ENCODE peak calls at places on chromosomes 4 and X, in five cellular contexts. T is mammary epithelial cell, I is heart left ventricle, L is choroid plexus epithelial cell, A is heart right ventricle. W is an unnamed sample.

GRCh38 chr4:54277691-54278090 is 48.6 kb downstream of the PDGFRA start:
- DNase-seq in T (peak; percentile 81), I (no peak), L (peak; percentile 84), A (no peak), W (no peak)

GRCh38 chrX:2500091-2500680 is 590 bp downstream of the DHRSX start:
- DNase-seq in T (peak; percentile 52), I (peak; percentile 77), L (peak; percentile 58), A (peak; percentile 43), W (peak; percentile 79)

GRCh38 chrX:23953908-23954269 is 46.1 kb downstream of the CXorf58 start:
- DNase-seq in T (no peak), I (no peak), L (no peak), A (no peak), W (no peak)

GRCh38 chr4:930827-931193 is 1.3 kb downstream of the GAK start:
- DNase-seq in T (no peak), I (no peak), L (no peak), A (no peak), W (no peak)

GRCh38 chr4:16857425-16857824 is 41.0 kb downstream of the LDB2 start:
- DNase-seq in T (no peak), I (no peak), L (no peak), A (no peak), W (no peak)

GRCh38 chr4:8594097-8595038 is 1.8 kb downstream of the CPZ start:
- DNase-seq in T (peak; percentile 49), I (peak; percentile 33), L (peak; percentile 91), A (peak; percentile 64), W (peak; percentile 34)

GRCh38 chrX:139691843-139692505 is 16.0 kb downstream of the MCF2 start:
- DNase-seq in T (no peak), I (no peak), L (no peak), A (no peak), W (peak; percentile 18)

GRCh38 chrX:599837-600715 is 30.5 kb upstream of the SHOX start:
- DNase-seq in T (no peak), I (no peak), L (no peak), A (no peak), W (no peak)

GRCh38 chrX:74431807-74432206 is 10.5 kb downstream of the SLC16A2 start:
- DNase-seq in T (no peak), I (no peak), L (peak; percentile 23), A (no peak), W (no peak)

GRCh38 chrX:103376118-103376978 is at the start of gene BEX3:
- DNase-seq in T (no peak), I (peak; percentile 64), L (peak; percentile 60), A (peak; percentile 28), W (peak; percentile 79)

GRCh38 chr4:155768370-155768769 is 9.5 kb downstream of the GUCY1B1 start:
- DNase-seq in T (no peak), I (no peak), L (no peak), A (no peak), W (no peak)

GRCh38 chr4:140995058-140995457 is 138.2 kb downstream of the RNF150 start:
- DNase-seq in T (no peak), I (no peak), L (peak; percentile 50), A (peak; percentile 57), W (peak; percentile 60)

GRCh38 chr4:26557164-26557563 is 26.7 kb upstream of the TBC1D19 start:
- DNase-seq in T (peak; percentile 32), I (no peak), L (peak; percentile 84), A (no peak), W (no peak)

GRCh38 chrX:21490341-21490740 is 116.1 kb downstream of the CNKSR2 start:
- DNase-seq in T (peak; percentile 44), I (no peak), L (no peak), A (no peak), W (no peak)

GRCh38 chr4:10030946-10031662 is 9.8 kb upstream of the SLC2A9 start:
- DNase-seq in T (no peak), I (no peak), L (no peak), A (no peak), W (no peak)

GRCh38 chr4:150782921-150783320 is 201.0 kb downstream of the MAB21L2 start:
- DNase-seq in T (no peak), I (no peak), L (peak; percentile 53), A (no peak), W (no peak)

GRCh38 chr4:2257361-2258001 is 4.4 kb downstream of the MXD4 start:
- DNase-seq in T (no peak), I (no peak), L (no peak), A (peak; percentile 6), W (peak; percentile 51)

GRCh38 chrX:40146471-40147398 is 49.0 kb upstream of the BCOR start:
- DNase-seq in T (no peak), I (no peak), L (peak; percentile 49), A (no peak), W (peak; percentile 30)

GRCh38 chrX:152632445-152633097 is 5.1 kb upstream of the GABRQ start:
- DNase-seq in T (peak; percentile 23), I (no peak), L (peak; percentile 59), A (peak; percentile 13), W (peak; percentile 4)

GRCh38 chrX:16368696-16369095 is 201.4 kb downstream of the MAGEB17 start:
- DNase-seq in T (peak; percentile 24), I (no peak), L (no peak), A (no peak), W (no peak)

GRCh38 chr4:125268065-125268755 is 46.5 kb upstream of the FAT4 start:
- DNase-seq in T (no peak), I (no peak), L (peak; percentile 21), A (no peak), W (no peak)

GRCh38 chr4:10578027-10578426 is 106.5 kb downstream of the CLNK start:
- DNase-seq in T (no peak), I (no peak), L (peak; percentile 5), A (no peak), W (no peak)

GRCh38 chr4:48831532-48832015 is 686 bp downstream of the OCIAD1 start:
- DNase-seq in T (no peak), I (no peak), L (peak; percentile 23), A (no peak), W (no peak)

GRCh38 chr4:85734446-85734845 is 259.5 kb downstream of the ARHGAP24 start:
- DNase-seq in T (peak; percentile 19), I (no peak), L (no peak), A (no peak), W (no peak)

GRCh38 chrX:11016728-11017127 is 94.4 kb upstream of the HCCS start:
- DNase-seq in T (no peak), I (no peak), L (no peak), A (no peak), W (no peak)

GRCh38 chr4:101464596-101464995 is 117.3 kb upstream of the PPP3CA start:
- DNase-seq in T (no peak), I (no peak), L (no peak), A (no peak), W (no peak)

GRCh38 chrX:96183843-96184242 is 500.8 kb upstream of the DIAPH2 start:
- DNase-seq in T (no peak), I (no peak), L (peak; percentile 15), A (no peak), W (no peak)

GRCh38 chrX:96181571-96181970 is 503.1 kb upstream of the DIAPH2 start:
- DNase-seq in T (no peak), I (no peak), L (no peak), A (no peak), W (no peak)

GRCh38 chrX:96182366-96182765 is 502.3 kb upstream of the DIAPH2 start:
- DNase-seq in T (peak; percentile 8), I (no peak), L (peak; percentile 45), A (no peak), W (no peak)
- TF ChIP-seq CTCF in T (peak; percentile 63), I (peak; percentile 39), L (peak; percentile 60), A (peak; percentile 33), W (no peak)

DNA sequence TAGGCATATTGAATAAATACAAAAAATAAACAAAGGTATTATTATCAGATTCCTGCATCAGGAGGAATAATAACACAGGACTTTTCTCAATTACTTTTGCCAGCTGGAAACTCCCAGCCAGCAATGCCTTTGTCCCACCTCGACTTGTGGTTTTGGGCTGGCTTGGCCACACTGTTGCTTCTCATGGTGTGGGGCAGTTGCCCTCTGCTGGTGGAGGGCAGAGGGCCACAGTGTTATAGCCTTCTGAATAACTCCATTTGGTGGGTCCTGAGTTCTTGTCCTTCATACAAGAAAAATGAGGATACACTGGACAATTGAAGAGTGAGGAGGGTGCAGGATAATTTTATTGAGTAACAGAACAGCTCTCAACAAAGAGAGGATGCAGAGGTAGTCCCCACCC is 1206.0 kb upstream of the ADGRL3 start:
- DNase-seq in T (no peak), I (no peak), L (no peak), A (no peak), W (no peak)
- TF ChIP-seq CTCF in T (peak; percentile 18), I (peak; percentile 37), L (no peak), A (peak; percentile 37), W (no peak)

DNA sequence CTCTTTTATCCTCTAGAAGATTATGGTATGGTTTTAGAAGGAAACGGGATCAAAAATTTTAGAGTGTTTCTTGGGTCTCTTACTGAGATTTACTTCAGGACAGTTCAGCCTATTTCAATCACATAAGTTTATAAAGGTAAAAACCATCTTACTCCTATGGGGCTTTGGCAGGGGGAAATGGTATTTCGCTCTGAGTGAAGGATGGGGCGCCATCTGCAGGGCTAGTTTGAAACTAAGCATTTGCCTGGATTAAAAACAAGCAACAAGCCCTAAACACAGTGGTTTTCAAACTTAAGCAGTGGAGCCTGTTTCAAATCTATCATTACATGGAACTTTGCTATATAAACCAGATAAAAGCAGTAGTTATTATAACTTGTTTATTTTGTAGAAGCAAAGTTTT is 361.5 kb upstream of the FMR1 start:
- DNase-seq in T (no peak), I (no peak), L (no peak), A (no peak), W (no peak)
- TF ChIP-seq CTCF in T (no peak), I (no peak), L (no peak), A (peak; percentile 15), W (no peak)

GRCh38 chrX:47174846-47175587 is 18.6 kb upstream of the UBA1 start:
- DNase-seq in T (no peak), I (no peak), L (no peak), A (no peak), W (no peak)
- TF ChIP-seq CTCF in T (no peak), I (no peak), L (no peak), A (no peak), W (no peak)

GRCh38 chr4:23881674-23882337 is 8.0 kb downstream of the PPARGC1A start:
- DNase-seq in T (no peak), I (no peak), L (no peak), A (no peak), W (no peak)
- TF ChIP-seq CTCF in T (no peak), I (peak; percentile 16), L (no peak), A (peak; percentile 23), W (no peak)

GRCh38 chr4:182337366-182337765 is 94.2 kb downstream of the TENM3 start:
- DNase-seq in T (no peak), I (no peak), L (peak; percentile 14), A (no peak), W (no peak)

GRCh38 chr4:182338059-182338458 is 94.9 kb downstream of the TENM3 start:
- DNase-seq in T (no peak), I (no peak), L (peak; percentile 72), A (no peak), W (no peak)

GRCh38 chr4:182338731-182339130 is 95.5 kb downstream of the TENM3 start:
- DNase-seq in T (no peak), I (no peak), L (peak; percentile 8), A (no peak), W (no peak)

GRCh38 chr4:182343435-182343834 is 100.2 kb downstream of the TENM3 start:
- DNase-seq in T (no peak), I (no peak), L (no peak), A (no peak), W (no peak)

GRCh38 chr4:182339246-182339645 is 96.0 kb downstream of the TENM3 start:
- DNase-seq in T (no peak), I (no peak), L (no peak), A (no peak), W (no peak)
- TF ChIP-seq CTCF in T (no peak), I (no peak), L (no peak), A (no peak), W (no peak)